ENCODE peak calls at places on chromosomes 1 and 21, in seven cellular contexts. Y, P, A, L, W, F and Z are unnamed samples.

GRCh38 chr1:58406296-58407071 is 140.0 kb downstream of the OMA1 start:
- DNase-seq in Y (no peak), P (no peak), A (no peak), L (no peak), W (no peak), F (no peak), Z (no peak)

GRCh38 chr1:33815061-33815460 is 48.8 kb upstream of the HMGB4 start:
- DNase-seq in Y (no peak), P (peak; percentile 81), A (peak; percentile 73), L (no peak), W (peak; percentile 61), F (no peak), Z (no peak)

GRCh38 chr1:40479156-40479555 is 2.1 kb downstream of the ZFP69 start:
- DNase-seq in Y (no peak), P (no peak), A (no peak), L (no peak), W (no peak), F (no peak), Z (no peak)

GRCh38 chr1:170623171-170623570 is 40.8 kb upstream of the PRRX1 start:
- DNase-seq in Y (no peak), P (peak; percentile 98), A (peak; percentile 58), L (no peak), W (peak; percentile 50), F (no peak), Z (no peak)

GRCh38 chr1:20448626-20449215 is 37.3 kb downstream of the CAMK2N1 start:
- DNase-seq in Y (no peak), P (no peak), A (peak; percentile 33), L (no peak), W (no peak), F (peak; percentile 40), Z (no peak)

GRCh38 chr1:27564710-27565649 is 39.0 kb downstream of the AHDC1 start:
- DNase-seq in Y (no peak), P (no peak), A (no peak), L (no peak), W (no peak), F (peak; percentile 64), Z (no peak)

GRCh38 chr1:107926436-107927080 is 38.4 kb downstream of the VAV3 start:
- DNase-seq in Y (no peak), P (no peak), A (no peak), L (no peak), W (no peak), F (no peak), Z (no peak)

GRCh38 chr1:201334325-201335173 is 42.9 kb downstream of the TNNT2 start:
- DNase-seq in Y (no peak), P (no peak), A (no peak), L (no peak), W (no peak), F (no peak), Z (no peak)

GRCh38 chr21:16418211-16418610 is 688.4 kb downstream of the USP25 start:
- DNase-seq in Y (no peak), P (peak; percentile 74), A (no peak), L (no peak), W (no peak), F (no peak), Z (no peak)

GRCh38 chr1:178536844-178537371 is 24.0 kb downstream of the TEX35 start:
- DNase-seq in Y (no peak), P (peak; percentile 99), A (peak; percentile 93), L (no peak), W (peak; percentile 95), F (peak; percentile 15), Z (peak; percentile 86)

GRCh38 chr1:243738020-243738419 is 112.0 kb downstream of the AKT3 start:
- DNase-seq in Y (no peak), P (no peak), A (no peak), L (no peak), W (no peak), F (peak; percentile 44), Z (no peak)

GRCh38 chr1:16078925-16079656 is 5.6 kb upstream of the FAM131C start:
- DNase-seq in Y (peak; percentile 64), P (peak; percentile 63), A (peak; percentile 83), L (peak; percentile 34), W (peak; percentile 34), F (peak; percentile 81), Z (no peak)

GRCh38 chr1:68600049-68600661 is 103.3 kb upstream of the DEPDC1 start:
- DNase-seq in Y (no peak), P (peak; percentile 31), A (no peak), L (no peak), W (no peak), F (peak; percentile 3), Z (no peak)

GRCh38 chr1:8903908-8904650 is 25.6 kb upstream of the ENO1 start:
- DNase-seq in Y (no peak), P (peak; percentile 93), A (peak; percentile 91), L (peak; percentile 38), W (peak; percentile 89), F (no peak), Z (peak; percentile 97)

GRCh38 chr1:67888707-67889106 is 55.4 kb upstream of the GNG12 start:
- DNase-seq in Y (no peak), P (no peak), A (peak; percentile 15), L (no peak), W (no peak), F (no peak), Z (no peak)